ENCODE peak calls at places on chromosomes 1 and 21, in seven cellular contexts. R is GM12878, G is transverse colon, Y is H1, J is SK-N-SH, P is K562, S is esophagus muscularis mucosa. M is an unnamed sample.

GRCh38 chr1:144101397-144102050 is 129.7 kb upstream of the FAM72C start:
- DNase-seq in Y (no peak), J (no peak), P (no peak), G (peak; percentile 11), R (no peak), S (peak; percentile 92), M (peak; percentile 77)

GRCh38 chr1:46581685-46582455 is 22.2 kb downstream of the MKNK1 start:
- DNase-seq in G (no peak), Y (no peak), R (no peak), P (no peak), J (no peak), S (no peak), M (no peak)

GRCh38 chr1:234409328-234409727 is 36.1 kb downstream of the COA6 start:
- DNase-seq in P (no peak), S (peak; percentile 2), J (peak; percentile 57), G (no peak), Y (no peak), R (no peak), M (no peak)

GRCh38 chr21:42160111-42160949 is 58.6 kb upstream of the ABCG1 start:
- DNase-seq in G (no peak), P (no peak), R (no peak), J (no peak), S (no peak), Y (no peak), M (peak; percentile 48)

GRCh38 chr1:171666114-171666769 is 13.8 kb upstream of the MYOC start:
- DNase-seq in R (no peak), S (no peak), G (no peak), Y (no peak), P (no peak), J (no peak), M (peak; percentile 73)

GRCh38 chr1:29798699-29799566 is 562.6 kb downstream of the PTPRU start:
- DNase-seq in J (no peak), P (no peak), Y (no peak), S (peak; percentile 89), R (no peak), G (no peak), M (no peak)

GRCh38 chr21:28496517-28496916 is 496.2 kb downstream of the LTN1 start:
- DNase-seq in G (no peak), Y (no peak), J (no peak), P (no peak), R (no peak), S (no peak), M (no peak)

GRCh38 chr1:4585216-4585615 is 69.2 kb upstream of the AJAP1 start:
- DNase-seq in S (no peak), G (no peak), R (no peak), P (peak; percentile 79), Y (no peak), J (peak; percentile 50), M (no peak)

GRCh38 chr1:180950321-180950720 is 37.6 kb downstream of the KIAA1614 start:
- DNase-seq in R (no peak), S (no peak), G (no peak), Y (no peak), J (peak; percentile 17), P (no peak), M (peak; percentile 61)

GRCh38 chr1:119647734-119648619 is at the start of gene ZNF697:
- DNase-seq in S (peak; percentile 97), P (peak; percentile 88), Y (peak; percentile 77), J (peak; percentile 96), G (peak; percentile 97), R (peak; percentile 51), M (peak; percentile 99)

GRCh38 chr1:48109390-48110009 is 112.3 kb upstream of the TRABD2B start:
- DNase-seq in Y (no peak), G (no peak), R (no peak), J (peak; percentile 36), S (no peak), P (no peak), M (no peak)

GRCh38 chr1:107442545-107442944 is 301.7 kb downstream of the NTNG1 start:
- DNase-seq in R (no peak), G (no peak), Y (no peak), S (no peak), J (no peak), P (no peak), M (no peak)
- TF ChIP-seq EP300 in R (no peak), G (no peak), Y (no peak), S (no peak), J (no peak), P (no peak), M (no peak)

DNA sequence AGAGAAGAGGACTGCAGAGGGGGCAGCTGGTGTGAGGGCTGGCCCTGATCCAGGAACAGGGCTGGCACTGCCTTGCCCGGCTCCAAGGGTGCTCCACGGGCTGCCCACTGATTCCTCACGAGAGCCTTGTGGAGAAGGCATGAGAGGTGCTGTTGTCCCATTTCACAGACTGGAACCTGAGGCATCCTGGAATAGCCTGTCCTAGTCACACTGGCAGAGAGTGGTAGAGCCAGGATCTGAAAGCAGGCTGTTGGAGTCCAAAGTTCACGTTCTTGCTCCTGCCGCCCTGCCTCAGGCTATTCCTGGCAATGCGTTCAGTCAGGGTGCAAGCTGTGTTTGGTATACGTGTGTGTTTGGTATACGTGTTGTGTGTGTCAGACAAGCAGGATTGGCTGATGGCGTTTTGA is 1.8 kb downstream of the RER1 start:
- DNase-seq in S (no peak), G (peak; percentile 50), J (no peak), R (no peak), P (no peak), Y (no peak), M (no peak)
- TF ChIP-seq POLR2AphosphoS5 in S (no peak), G (peak; percentile 27), J (no peak), R (no peak), P (peak; percentile 35), Y (no peak), M (no peak)

DNA sequence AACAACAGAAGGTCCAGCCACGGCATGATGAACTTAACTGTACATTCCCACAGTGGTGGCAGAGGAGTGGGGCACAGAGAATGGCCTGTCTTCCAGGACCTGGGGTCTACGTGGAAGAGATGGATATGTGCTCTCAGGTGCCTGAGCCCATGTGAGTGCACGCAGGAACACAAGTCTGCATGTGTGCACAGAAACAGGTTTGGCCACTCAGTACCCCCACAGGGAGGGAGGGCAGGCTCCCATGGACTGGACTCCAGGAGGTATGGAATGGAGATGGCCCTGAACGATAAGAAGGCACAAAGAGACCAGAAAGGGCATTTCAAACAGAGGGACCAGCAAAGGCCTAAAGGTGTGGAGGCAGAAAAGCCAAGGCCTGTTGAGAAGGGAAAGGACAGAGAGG is 10.8 kb downstream of the COL9A2 start:
- DNase-seq in G (no peak), R (no peak), Y (no peak), S (no peak), P (no peak), J (no peak), M (no peak)
- TF ChIP-seq EP300 in G (no peak), R (no peak), Y (no peak), S (no peak), P (no peak), J (no peak), M (no peak)

DNA sequence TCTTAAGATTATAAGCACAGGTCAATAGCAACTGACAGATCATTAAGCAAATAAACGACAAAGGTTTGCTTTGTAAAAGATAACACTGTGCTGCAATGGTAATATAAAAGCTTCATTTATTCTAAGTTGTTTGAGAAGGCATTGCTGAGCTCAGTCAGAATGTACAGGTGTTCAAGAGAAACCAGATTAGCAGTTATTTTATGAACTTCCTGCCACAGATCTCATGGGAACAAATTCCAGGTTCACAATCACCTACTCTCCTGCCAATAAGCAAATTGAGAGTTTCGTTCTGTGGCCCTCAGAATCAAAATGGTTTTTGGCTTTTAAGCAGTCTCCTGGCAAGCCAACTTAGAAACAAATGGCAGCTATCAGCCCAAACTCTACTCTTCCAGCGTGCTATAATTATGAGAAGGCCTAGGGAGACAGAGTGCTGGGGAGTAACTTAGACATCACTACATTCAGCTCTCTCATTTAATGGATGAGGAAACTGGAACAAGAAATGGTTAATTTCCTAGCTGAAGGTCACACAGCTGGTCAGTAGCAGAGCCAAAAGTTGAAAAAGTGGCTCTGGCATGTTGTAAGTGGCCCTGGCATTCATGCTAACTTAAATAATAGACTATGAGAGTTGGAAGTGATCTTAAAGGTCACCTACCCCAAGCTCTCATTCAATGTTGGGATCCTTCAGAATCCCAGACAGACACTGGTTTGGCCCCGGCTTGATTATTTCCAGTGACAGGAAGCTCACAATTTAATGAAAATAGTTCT is 82.5 kb upstream of the EDEM3 start:
- DNase-seq in S (no peak), G (no peak), J (no peak), R (no peak), Y (no peak), P (no peak), M (no peak)
- TF ChIP-seq POLR2AphosphoS5 in S (no peak), G (no peak), J (no peak), R (no peak), Y (no peak), P (no peak), M (no peak)

DNA sequence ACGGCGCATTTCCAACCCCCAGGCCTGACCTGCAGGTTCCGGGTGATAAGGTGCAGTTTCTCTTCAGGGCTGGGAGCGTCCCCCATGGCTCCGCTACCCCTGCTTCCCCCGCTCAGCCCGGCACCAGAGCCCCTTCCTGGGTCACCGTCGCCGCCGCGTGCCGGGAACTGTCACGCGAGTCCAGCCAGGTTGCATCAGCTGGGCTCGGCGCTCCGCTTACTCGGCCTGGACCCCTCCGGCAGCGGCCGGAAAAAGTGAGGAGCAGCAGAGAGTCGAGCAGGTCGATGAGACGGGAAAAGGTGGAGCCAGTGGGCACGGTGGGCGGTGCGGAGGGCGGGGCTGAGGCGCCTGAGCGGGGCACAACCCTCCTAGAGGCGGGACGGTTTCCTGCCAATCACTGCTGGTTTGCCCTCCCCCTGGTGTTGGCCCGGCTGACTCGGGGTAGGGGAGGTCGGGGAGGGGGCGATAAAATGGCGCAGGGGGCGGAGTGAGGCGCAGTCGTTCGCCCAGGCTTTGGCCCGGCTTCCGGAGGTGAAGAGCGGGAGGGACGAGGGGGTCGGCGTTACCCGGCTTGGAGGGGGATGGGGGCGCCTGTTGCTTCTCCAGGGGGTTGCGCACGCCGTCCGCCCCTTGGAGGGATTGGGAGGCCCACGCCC is at the start of the genes S100PBP and YARS1:
- DNase-seq in Y (peak; percentile 97), J (peak; percentile 99), S (peak; percentile 100), G (peak; percentile 100), R (peak; percentile 93), P (peak; percentile 97), M (peak; percentile 99)
- TF ChIP-seq EP300 in Y (no peak), J (peak; percentile 56), S (no peak), G (no peak), R (peak; percentile 65), P (peak; percentile 94), M (no peak)

GRCh38 chr1:232820431-232820830 is 15.2 kb downstream of the MAP10 start:
- DNase-seq in J (no peak), S (no peak), P (no peak), R (no peak), Y (no peak), G (no peak), M (no peak)

GRCh38 chr1:232826318-232826717 is 21.1 kb downstream of the MAP10 start:
- DNase-seq in J (no peak), G (no peak), S (no peak), P (no peak), R (no peak), Y (no peak), M (no peak)

DNA sequence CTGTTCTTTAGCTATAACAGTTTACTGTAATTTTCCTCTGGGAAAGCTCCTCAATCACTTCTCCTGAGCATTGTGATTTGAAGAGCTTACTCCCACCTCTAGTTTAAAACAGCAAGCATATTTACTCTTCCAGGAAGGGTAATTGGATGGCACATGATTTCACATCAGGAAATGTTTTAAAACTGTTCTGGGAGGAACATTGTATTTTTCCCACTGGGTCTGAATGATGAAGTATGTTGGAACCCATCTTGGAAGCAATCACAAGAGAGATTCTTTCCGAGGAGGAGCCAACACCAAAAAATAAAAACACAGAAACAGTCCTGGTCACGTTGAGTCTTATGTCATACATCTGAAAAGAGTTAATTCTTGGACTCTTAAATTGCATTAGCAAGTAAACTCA is 17.3 kb downstream of the MAP10 start:
- DNase-seq in J (no peak), G (no peak), Y (no peak), S (no peak), P (no peak), R (no peak), M (no peak)
- TF ChIP-seq POLR2AphosphoS5 in J (no peak), G (no peak), Y (no peak), S (no peak), P (no peak), R (no peak), M (no peak)